ENCODE peak calls at places on chromosomes 3 and 15, in six cellular contexts. One of them, this sample, is unnamed.

GRCh38 chr15:70133296-70133695 is 35.6 kb upstream of the TLE3 start:
- DNase-seq in suprapubic skin: no peak
- DNase-seq in adipocyte: no peak
- DNase-seq in brain microvascular endothelial cell: no peak
- DNase-seq in sigmoid colon: no peak
- DNase-seq in GM23338: no peak
- DNase-seq in this sample: no peak

GRCh38 chr3:169337541-169337940 is 326.0 kb downstream of the MECOM start:
- DNase-seq in suprapubic skin: no peak
- DNase-seq in adipocyte: no peak
- DNase-seq in brain microvascular endothelial cell: no peak
- DNase-seq in sigmoid colon: no peak
- DNase-seq in GM23338: no peak
- DNase-seq in this sample: no peak

GRCh38 chr3:38028621-38029361 is 651 bp downstream of the PLCD1 start:
- DNase-seq in suprapubic skin: peak; percentile 82
- DNase-seq in adipocyte: peak; percentile 62
- DNase-seq in brain microvascular endothelial cell: no peak
- DNase-seq in sigmoid colon: no peak
- DNase-seq in GM23338: peak; percentile 54
- DNase-seq in this sample: no peak

GRCh38 chr3:195580733-195581443 is 2.9 kb downstream of the APOD start:
- DNase-seq in suprapubic skin: no peak
- DNase-seq in adipocyte: peak; percentile 77
- DNase-seq in brain microvascular endothelial cell: peak; percentile 12
- DNase-seq in sigmoid colon: no peak
- DNase-seq in GM23338: no peak
- DNase-seq in this sample: no peak

GRCh38 chr3:183028416-183028815 is 48.1 kb upstream of the DCUN1D1 start:
- DNase-seq in suprapubic skin: no peak
- DNase-seq in adipocyte: no peak
- DNase-seq in brain microvascular endothelial cell: no peak
- DNase-seq in sigmoid colon: no peak
- DNase-seq in GM23338: no peak
- DNase-seq in this sample: no peak

GRCh38 chr3:181660337-181660736 is 51.4 kb upstream of the SOX2 start:
- DNase-seq in suprapubic skin: no peak
- DNase-seq in adipocyte: no peak
- DNase-seq in brain microvascular endothelial cell: no peak
- DNase-seq in sigmoid colon: no peak
- DNase-seq in GM23338: no peak
- DNase-seq in this sample: no peak

GRCh38 chr3:23994247-23994574 is 49.1 kb downstream of the NR1D2 start:
- DNase-seq in suprapubic skin: no peak
- DNase-seq in adipocyte: peak; percentile 36
- DNase-seq in brain microvascular endothelial cell: no peak
- DNase-seq in sigmoid colon: no peak
- DNase-seq in GM23338: no peak
- DNase-seq in this sample: no peak

GRCh38 chr3:10901293-10902010 is 85.4 kb downstream of the SLC6A11 start:
- DNase-seq in suprapubic skin: no peak
- DNase-seq in adipocyte: no peak
- DNase-seq in brain microvascular endothelial cell: no peak
- DNase-seq in sigmoid colon: no peak
- DNase-seq in GM23338: no peak
- DNase-seq in this sample: no peak

GRCh38 chr15:68305420-68305871 is 27.9 kb downstream of the FEM1B start:
- DNase-seq in suprapubic skin: peak; percentile 44
- DNase-seq in adipocyte: no peak
- DNase-seq in brain microvascular endothelial cell: no peak
- DNase-seq in sigmoid colon: no peak
- DNase-seq in GM23338: no peak
- DNase-seq in this sample: no peak

GRCh38 chr15:30063829-30064559 is 18.8 kb upstream of the GOLGA8J start:
- DNase-seq in suprapubic skin: no peak
- DNase-seq in adipocyte: no peak
- DNase-seq in brain microvascular endothelial cell: no peak
- DNase-seq in sigmoid colon: no peak
- DNase-seq in GM23338: no peak
- DNase-seq in this sample: no peak

GRCh38 chr15:60119101-60119500 is 115.0 kb downstream of the FOXB1 start:
- DNase-seq in suprapubic skin: no peak
- DNase-seq in adipocyte: no peak
- DNase-seq in brain microvascular endothelial cell: no peak
- DNase-seq in sigmoid colon: no peak
- DNase-seq in GM23338: no peak
- DNase-seq in this sample: no peak

GRCh38 chr3:55461896-55462295 is 25.2 kb downstream of the WNT5A start:
- DNase-seq in suprapubic skin: no peak
- DNase-seq in adipocyte: peak; percentile 52
- DNase-seq in brain microvascular endothelial cell: peak; percentile 73
- DNase-seq in sigmoid colon: no peak
- DNase-seq in GM23338: no peak
- DNase-seq in this sample: peak; percentile 55

GRCh38 chr3:98010194-98010882 is 24.8 kb downstream of the GABRR3 start:
- DNase-seq in suprapubic skin: no peak
- DNase-seq in adipocyte: no peak
- DNase-seq in brain microvascular endothelial cell: no peak
- DNase-seq in sigmoid colon: no peak
- DNase-seq in GM23338: peak; percentile 22
- DNase-seq in this sample: no peak

GRCh38 chr3:66396888-66397287 is 103.9 kb downstream of the LRIG1 start:
- DNase-seq in suprapubic skin: peak; percentile 68
- DNase-seq in adipocyte: no peak
- DNase-seq in brain microvascular endothelial cell: no peak
- DNase-seq in sigmoid colon: peak; percentile 64
- DNase-seq in GM23338: no peak
- DNase-seq in this sample: no peak

GRCh38 chr3:194588236-194588635 is 45.0 kb downstream of the TMEM44 start:
- DNase-seq in suprapubic skin: no peak
- DNase-seq in adipocyte: no peak
- DNase-seq in brain microvascular endothelial cell: no peak
- DNase-seq in sigmoid colon: no peak
- DNase-seq in GM23338: no peak
- DNase-seq in this sample: no peak

GRCh38 chr3:193702967-193703366 is 110.0 kb downstream of the OPA1 start:
- DNase-seq in suprapubic skin: no peak
- DNase-seq in adipocyte: peak; percentile 53
- DNase-seq in brain microvascular endothelial cell: peak; percentile 12
- DNase-seq in sigmoid colon: no peak
- DNase-seq in GM23338: no peak
- DNase-seq in this sample: no peak

GRCh38 chr3:172467170-172467824 is 19.0 kb upstream of the GHSR start:
- DNase-seq in suprapubic skin: no peak
- DNase-seq in adipocyte: peak; percentile 5
- DNase-seq in brain microvascular endothelial cell: peak; percentile 66
- DNase-seq in sigmoid colon: no peak
- DNase-seq in GM23338: no peak
- DNase-seq in this sample: peak; percentile 46

GRCh38 chr3:178513539-178514410 is 22.5 kb upstream of the KCNMB2 start:
- DNase-seq in suprapubic skin: no peak
- DNase-seq in adipocyte: peak; percentile 72
- DNase-seq in brain microvascular endothelial cell: no peak
- DNase-seq in sigmoid colon: no peak
- DNase-seq in GM23338: no peak
- DNase-seq in this sample: no peak

GRCh38 chr3:160686955-160687535 is 10.1 kb downstream of the ARL14 start:
- DNase-seq in suprapubic skin: no peak
- DNase-seq in adipocyte: peak; percentile 44
- DNase-seq in brain microvascular endothelial cell: no peak
- DNase-seq in sigmoid colon: no peak
- DNase-seq in GM23338: peak; percentile 21
- DNase-seq in this sample: no peak

GRCh38 chr15:81400640-81401236 is 26.7 kb upstream of the TMC3 start:
- DNase-seq in suprapubic skin: no peak
- DNase-seq in adipocyte: peak; percentile 77
- DNase-seq in brain microvascular endothelial cell: peak; percentile 51
- DNase-seq in sigmoid colon: no peak
- DNase-seq in GM23338: peak; percentile 78
- DNase-seq in this sample: no peak

GRCh38 chr3:62918752-62919151 is 43.5 kb upstream of the CADPS start:
- DNase-seq in suprapubic skin: no peak
- DNase-seq in adipocyte: no peak
- DNase-seq in brain microvascular endothelial cell: no peak
- DNase-seq in sigmoid colon: no peak
- DNase-seq in GM23338: no peak
- DNase-seq in this sample: no peak

GRCh38 chr3:134432236-134432635 is 53.5 kb downstream of the ANAPC13 start:
- DNase-seq in suprapubic skin: no peak
- DNase-seq in adipocyte: no peak
- DNase-seq in brain microvascular endothelial cell: no peak
- DNase-seq in sigmoid colon: no peak
- DNase-seq in GM23338: no peak
- DNase-seq in this sample: no peak

GRCh38 chr15:75455982-75456531 is 4.6 kb upstream of the SIN3A start:
- DNase-seq in suprapubic skin: peak; percentile 80
- DNase-seq in adipocyte: peak; percentile 70
- DNase-seq in brain microvascular endothelial cell: peak; percentile 46
- DNase-seq in sigmoid colon: no peak
- DNase-seq in GM23338: peak; percentile 71
- DNase-seq in this sample: peak; percentile 48

GRCh38 chr3:55669133-55669532 is 182.0 kb upstream of the WNT5A start:
- DNase-seq in suprapubic skin: no peak
- DNase-seq in adipocyte: peak; percentile 22
- DNase-seq in brain microvascular endothelial cell: no peak
- DNase-seq in sigmoid colon: no peak
- DNase-seq in GM23338: no peak
- DNase-seq in this sample: no peak

GRCh38 chr3:120604382-120604781 is 8.2 kb downstream of the NDUFB4 start:
- DNase-seq in suprapubic skin: no peak
- DNase-seq in adipocyte: no peak
- DNase-seq in brain microvascular endothelial cell: no peak
- DNase-seq in sigmoid colon: no peak
- DNase-seq in GM23338: no peak
- DNase-seq in this sample: no peak

GRCh38 chr3:51379301-51379700 is 5.8 kb upstream of the MANF start:
- DNase-seq in suprapubic skin: peak; percentile 49
- DNase-seq in adipocyte: no peak
- DNase-seq in brain microvascular endothelial cell: no peak
- DNase-seq in sigmoid colon: no peak
- DNase-seq in GM23338: no peak
- DNase-seq in this sample: no peak

GRCh38 chr3:172061724-172062184 is 22.4 kb downstream of the FNDC3B start:
- DNase-seq in suprapubic skin: no peak
- DNase-seq in adipocyte: no peak
- DNase-seq in brain microvascular endothelial cell: no peak
- DNase-seq in sigmoid colon: no peak
- DNase-seq in GM23338: no peak
- DNase-seq in this sample: no peak

GRCh38 chr3:28171962-28172361 is 69.5 kb upstream of the CMC1 start:
- DNase-seq in suprapubic skin: no peak
- DNase-seq in adipocyte: no peak
- DNase-seq in brain microvascular endothelial cell: no peak
- DNase-seq in sigmoid colon: no peak
- DNase-seq in GM23338: no peak
- DNase-seq in this sample: no peak

GRCh38 chr3:123711356-123711755 is 126.5 kb upstream of the HACD2 start:
- DNase-seq in suprapubic skin: no peak
- DNase-seq in adipocyte: no peak
- DNase-seq in brain microvascular endothelial cell: no peak
- DNase-seq in sigmoid colon: no peak
- DNase-seq in GM23338: no peak
- DNase-seq in this sample: no peak
- H3K36me3 ChIP-seq in suprapubic skin: no peaks in the 10 kb centered on the region
- H3K36me3 ChIP-seq in adipocyte: peaks cover 37% of the 10 kb centered on the region
- H3K36me3 ChIP-seq in brain microvascular endothelial cell: no peaks in the 10 kb centered on the region
- H3K36me3 ChIP-seq in sigmoid colon: no peaks in the 10 kb centered on the region
- H3K36me3 ChIP-seq in GM23338: no peaks in the 10 kb centered on the region
- H3K36me3 ChIP-seq in this sample: no peaks in the 10 kb centered on the region

GRCh38 chr15:97961067-97961954 is 808 bp downstream of the ARRDC4 start:
- DNase-seq in suprapubic skin: peak; percentile 86
- DNase-seq in adipocyte: peak; percentile 59
- DNase-seq in brain microvascular endothelial cell: no peak
- DNase-seq in sigmoid colon: peak; percentile 89
- DNase-seq in GM23338: peak; percentile 62
- DNase-seq in this sample: peak; percentile 62

GRCh38 chr15:97959738-97960363 is 652 bp upstream of the ARRDC4 start:
- DNase-seq in suprapubic skin: no peak
- DNase-seq in adipocyte: no peak
- DNase-seq in brain microvascular endothelial cell: no peak
- DNase-seq in sigmoid colon: no peak
- DNase-seq in GM23338: no peak
- DNase-seq in this sample: no peak

GRCh38 chr15:97963779-97964178 is 3.3 kb downstream of the ARRDC4 start:
- DNase-seq in suprapubic skin: no peak
- DNase-seq in adipocyte: no peak
- DNase-seq in brain microvascular endothelial cell: no peak
- DNase-seq in sigmoid colon: no peak
- DNase-seq in GM23338: no peak
- DNase-seq in this sample: no peak

GRCh38 chr15:97962263-97962662 is 1.8 kb downstream of the ARRDC4 start:
- DNase-seq in suprapubic skin: no peak
- DNase-seq in adipocyte: no peak
- DNase-seq in brain microvascular endothelial cell: no peak
- DNase-seq in sigmoid colon: no peak
- DNase-seq in GM23338: no peak
- DNase-seq in this sample: no peak

GRCh38 chr15:97960364-97961066 is at the start of gene ARRDC4:
- DNase-seq in suprapubic skin: peak; percentile 100
- DNase-seq in adipocyte: peak; percentile 99
- DNase-seq in brain microvascular endothelial cell: peak; percentile 100
- DNase-seq in sigmoid colon: peak; percentile 100
- DNase-seq in GM23338: peak; percentile 99
- DNase-seq in this sample: peak; percentile 100
- H3K4me3 ChIP-seq in suprapubic skin: peak within 1 kb of the TSS; percentile 92
- H3K4me3 ChIP-seq in adipocyte: peak within 1 kb of the TSS; percentile 96
- H3K4me3 ChIP-seq in brain microvascular endothelial cell: peak within 1 kb of the TSS; percentile 59
- H3K4me3 ChIP-seq in sigmoid colon: peak within 1 kb of the TSS; percentile 80
- H3K4me3 ChIP-seq in GM23338: peak within 1 kb of the TSS; percentile 77
- H3K4me3 ChIP-seq in this sample: peak within 1 kb of the TSS; percentile 74

GRCh38 chr15:59053482-59053881 is 51.5 kb upstream of the CCNB2 start:
- DNase-seq in suprapubic skin: no peak
- DNase-seq in adipocyte: no peak
- DNase-seq in brain microvascular endothelial cell: no peak
- DNase-seq in sigmoid colon: no peak
- DNase-seq in GM23338: no peak
- DNase-seq in this sample: no peak
- H3K36me3 ChIP-seq in suprapubic skin: peaks cover 29% of the 10 kb centered on the region
- H3K36me3 ChIP-seq in adipocyte: peaks cover 49% of the 10 kb centered on the region
- H3K36me3 ChIP-seq in brain microvascular endothelial cell: peaks cover 17% of the 10 kb centered on the region
- H3K36me3 ChIP-seq in sigmoid colon: peaks cover 53% of the 10 kb centered on the region
- H3K36me3 ChIP-seq in GM23338: peaks cover 17% of the 10 kb centered on the region
- H3K36me3 ChIP-seq in this sample: peaks cover 41% of the 10 kb centered on the region

DNA sequence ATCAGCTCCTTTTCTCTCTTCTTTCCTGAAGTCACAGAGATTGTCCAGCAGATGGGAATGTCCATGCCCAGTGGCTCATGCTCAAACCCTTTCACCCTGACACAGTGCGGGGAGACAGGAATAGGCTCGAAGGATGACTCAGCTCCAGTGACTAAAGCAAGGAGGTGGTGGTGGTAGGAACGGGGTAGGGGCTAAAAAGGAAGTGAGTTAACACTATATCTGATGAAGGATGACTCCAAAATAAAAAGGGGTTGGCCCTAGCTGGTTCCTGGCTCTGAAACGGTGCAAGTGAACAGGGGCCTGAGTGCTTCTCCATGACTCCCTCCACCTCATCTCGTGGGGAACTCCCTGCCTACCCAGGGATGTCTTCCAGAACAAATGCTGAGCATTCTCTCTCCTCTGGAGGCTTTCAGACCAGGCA is 167.4 kb upstream of the LPP start:
- DNase-seq in suprapubic skin: no peak
- DNase-seq in adipocyte: peak; percentile 60
- DNase-seq in brain microvascular endothelial cell: peak; percentile 96
- DNase-seq in sigmoid colon: no peak
- DNase-seq in GM23338: no peak
- DNase-seq in this sample: peak; percentile 93
- H3K4me3 ChIP-seq in suprapubic skin: no peak overlapping the region
- H3K4me3 ChIP-seq in adipocyte: no peak overlapping the region
- H3K4me3 ChIP-seq in brain microvascular endothelial cell: no peak overlapping the region
- H3K4me3 ChIP-seq in sigmoid colon: no peak overlapping the region
- H3K4me3 ChIP-seq in GM23338: no peak overlapping the region
- H3K4me3 ChIP-seq in this sample: no peak overlapping the region